ENCODE peak calls at places on chromosome 7, in ten cellular contexts. One of them, this sample, is unnamed.

GRCh38 chr7:16356241-16356958 is 64.9 kb downstream of the CRPPA start:
- DNase-seq in T follicular helper cell: no peak
- DNase-seq in stimulated activated CD8-positive, alpha-beta memory T cell treated with anti-CD3 and anti-CD28 coated beads, Interleukin-15, amount 100 ng/mL, for 24 hours: no peak
- DNase-seq in non-pigmented ciliary epithelial cell: peak
- DNase-seq in NCI-H748 treated with DMSO at 0.1 percent for 48 hours: no peak
- DNase-seq in ELF-1: no peak
- DNase-seq in substantia nigra: no peak
- DNase-seq in stimulated activated naive CD8-positive, alpha-beta T cell treated with anti-CD3 and anti-CD28 coated beads, Interleukin-15, Interleukin-2, amounts not matched to agents 100 U/mL and 50 U/mL, for 24 hours: no peak
- DNase-seq in amniotic stem cell: no peak
- DNase-seq in fibroblast of lung: peak
- DNase-seq in this sample: no peak

GRCh38 chr7:80889525-80889924 is 29.3 kb downstream of the SEMA3C start:
- DNase-seq in stimulated activated naive CD8-positive, alpha-beta T cell treated with anti-CD3 and anti-CD28 coated beads, Interleukin-15, Interleukin-2, amounts not matched to agents 100 U/mL and 50 U/mL, for 24 hours: no peak
- DNase-seq in ELF-1: no peak
- DNase-seq in substantia nigra: no peak
- DNase-seq in T follicular helper cell: no peak
- DNase-seq in non-pigmented ciliary epithelial cell: no peak
- DNase-seq in amniotic stem cell: no peak
- DNase-seq in NCI-H748 treated with DMSO at 0.1 percent for 48 hours: no peak
- DNase-seq in fibroblast of lung: no peak
- DNase-seq in stimulated activated CD8-positive, alpha-beta memory T cell treated with anti-CD3 and anti-CD28 coated beads, Interleukin-15, amount 100 ng/mL, for 24 hours: no peak
- DNase-seq in this sample: no peak

GRCh38 chr7:22601812-22602568 is 102.0 kb upstream of the STEAP1B start:
- DNase-seq in stimulated activated naive CD8-positive, alpha-beta T cell treated with anti-CD3 and anti-CD28 coated beads, Interleukin-15, Interleukin-2, amounts not matched to agents 100 U/mL and 50 U/mL, for 24 hours: no peak
- DNase-seq in substantia nigra: no peak
- DNase-seq in ELF-1: no peak
- DNase-seq in fibroblast of lung: peak
- DNase-seq in non-pigmented ciliary epithelial cell: no peak
- DNase-seq in amniotic stem cell: no peak
- DNase-seq in T follicular helper cell: no peak
- DNase-seq in NCI-H748 treated with DMSO at 0.1 percent for 48 hours: no peak
- DNase-seq in stimulated activated CD8-positive, alpha-beta memory T cell treated with anti-CD3 and anti-CD28 coated beads, Interleukin-15, amount 100 ng/mL, for 24 hours: no peak
- DNase-seq in this sample: no peak

GRCh38 chr7:112338786-112339185 is 111.5 kb upstream of the IFRD1 start:
- DNase-seq in stimulated activated CD8-positive, alpha-beta memory T cell treated with anti-CD3 and anti-CD28 coated beads, Interleukin-15, amount 100 ng/mL, for 24 hours: no peak
- DNase-seq in non-pigmented ciliary epithelial cell: no peak
- DNase-seq in amniotic stem cell: no peak
- DNase-seq in substantia nigra: no peak
- DNase-seq in stimulated activated naive CD8-positive, alpha-beta T cell treated with anti-CD3 and anti-CD28 coated beads, Interleukin-15, Interleukin-2, amounts not matched to agents 100 U/mL and 50 U/mL, for 24 hours: no peak
- DNase-seq in NCI-H748 treated with DMSO at 0.1 percent for 48 hours: no peak
- DNase-seq in fibroblast of lung: no peak
- DNase-seq in T follicular helper cell: no peak
- DNase-seq in ELF-1: no peak
- DNase-seq in this sample: no peak

GRCh38 chr7:369476-369980 is 79.6 kb downstream of the FOXL3 start:
- DNase-seq in NCI-H748 treated with DMSO at 0.1 percent for 48 hours: no peak
- DNase-seq in T follicular helper cell: no peak
- DNase-seq in non-pigmented ciliary epithelial cell: no peak
- DNase-seq in fibroblast of lung: no peak
- DNase-seq in ELF-1: no peak
- DNase-seq in stimulated activated CD8-positive, alpha-beta memory T cell treated with anti-CD3 and anti-CD28 coated beads, Interleukin-15, amount 100 ng/mL, for 24 hours: no peak
- DNase-seq in stimulated activated naive CD8-positive, alpha-beta T cell treated with anti-CD3 and anti-CD28 coated beads, Interleukin-15, Interleukin-2, amounts not matched to agents 100 U/mL and 50 U/mL, for 24 hours: no peak
- DNase-seq in substantia nigra: no peak
- DNase-seq in amniotic stem cell: no peak
- DNase-seq in this sample: no peak

GRCh38 chr7:16587129-16587528 is 58.4 kb downstream of the ANKMY2 start:
- DNase-seq in fibroblast of lung: no peak
- DNase-seq in NCI-H748 treated with DMSO at 0.1 percent for 48 hours: no peak
- DNase-seq in non-pigmented ciliary epithelial cell: no peak
- DNase-seq in stimulated activated CD8-positive, alpha-beta memory T cell treated with anti-CD3 and anti-CD28 coated beads, Interleukin-15, amount 100 ng/mL, for 24 hours: no peak
- DNase-seq in stimulated activated naive CD8-positive, alpha-beta T cell treated with anti-CD3 and anti-CD28 coated beads, Interleukin-15, Interleukin-2, amounts not matched to agents 100 U/mL and 50 U/mL, for 24 hours: no peak
- DNase-seq in T follicular helper cell: no peak
- DNase-seq in substantia nigra: no peak
- DNase-seq in ELF-1: no peak
- DNase-seq in amniotic stem cell: no peak
- DNase-seq in this sample: no peak

GRCh38 chr7:94697671-94697994 is 41.7 kb upstream of the SGCE start:
- DNase-seq in non-pigmented ciliary epithelial cell: no peak
- DNase-seq in amniotic stem cell: no peak
- DNase-seq in fibroblast of lung: no peak
- DNase-seq in ELF-1: no peak
- DNase-seq in substantia nigra: no peak
- DNase-seq in T follicular helper cell: no peak
- DNase-seq in stimulated activated naive CD8-positive, alpha-beta T cell treated with anti-CD3 and anti-CD28 coated beads, Interleukin-15, Interleukin-2, amounts not matched to agents 100 U/mL and 50 U/mL, for 24 hours: no peak
- DNase-seq in NCI-H748 treated with DMSO at 0.1 percent for 48 hours: no peak
- DNase-seq in stimulated activated CD8-positive, alpha-beta memory T cell treated with anti-CD3 and anti-CD28 coated beads, Interleukin-15, amount 100 ng/mL, for 24 hours: no peak
- DNase-seq in this sample: no peak

GRCh38 chr7:30396379-30396778 is 82.2 kb downstream of the NOD1 start:
- DNase-seq in fibroblast of lung: no peak
- DNase-seq in T follicular helper cell: no peak
- DNase-seq in substantia nigra: no peak
- DNase-seq in amniotic stem cell: no peak
- DNase-seq in stimulated activated naive CD8-positive, alpha-beta T cell treated with anti-CD3 and anti-CD28 coated beads, Interleukin-15, Interleukin-2, amounts not matched to agents 100 U/mL and 50 U/mL, for 24 hours: no peak
- DNase-seq in non-pigmented ciliary epithelial cell: no peak
- DNase-seq in ELF-1: no peak
- DNase-seq in NCI-H748 treated with DMSO at 0.1 percent for 48 hours: no peak
- DNase-seq in stimulated activated CD8-positive, alpha-beta memory T cell treated with anti-CD3 and anti-CD28 coated beads, Interleukin-15, amount 100 ng/mL, for 24 hours: no peak
- DNase-seq in this sample: no peak

GRCh38 chr7:75985009-75985517 is 9.3 kb downstream of the TMEM120A start:
- DNase-seq in stimulated activated naive CD8-positive, alpha-beta T cell treated with anti-CD3 and anti-CD28 coated beads, Interleukin-15, Interleukin-2, amounts not matched to agents 100 U/mL and 50 U/mL, for 24 hours: no peak
- DNase-seq in ELF-1: no peak
- DNase-seq in non-pigmented ciliary epithelial cell: no peak
- DNase-seq in stimulated activated CD8-positive, alpha-beta memory T cell treated with anti-CD3 and anti-CD28 coated beads, Interleukin-15, amount 100 ng/mL, for 24 hours: no peak
- DNase-seq in amniotic stem cell: no peak
- DNase-seq in NCI-H748 treated with DMSO at 0.1 percent for 48 hours: no peak
- DNase-seq in substantia nigra: no peak
- DNase-seq in fibroblast of lung: no peak
- DNase-seq in T follicular helper cell: no peak
- DNase-seq in this sample: no peak

GRCh38 chr7:149415391-149416068 is 45.3 kb downstream of the ZNF777 start:
- DNase-seq in T follicular helper cell: no peak
- DNase-seq in fibroblast of lung: peak
- DNase-seq in stimulated activated naive CD8-positive, alpha-beta T cell treated with anti-CD3 and anti-CD28 coated beads, Interleukin-15, Interleukin-2, amounts not matched to agents 100 U/mL and 50 U/mL, for 24 hours: no peak
- DNase-seq in stimulated activated CD8-positive, alpha-beta memory T cell treated with anti-CD3 and anti-CD28 coated beads, Interleukin-15, amount 100 ng/mL, for 24 hours: no peak
- DNase-seq in ELF-1: no peak
- DNase-seq in non-pigmented ciliary epithelial cell: no peak
- DNase-seq in substantia nigra: no peak
- DNase-seq in NCI-H748 treated with DMSO at 0.1 percent for 48 hours: no peak
- DNase-seq in amniotic stem cell: no peak
- DNase-seq in this sample: no peak

This sample was measured in pulmonary artery endothelial cell.